ENCODE peak calls at places on chromosomes 3 and 15, in nine cellular contexts. Q is OCI-LY7; C is right lobe of liver; S is PC-3; A is A549; L is SK-N-SH; H is CD8-positive, alpha-beta T cell; R is hepatocyte; M is mammary epithelial cell. F is an unnamed sample. For H3K9me3, the result is how much of the 10 kb centered on the place peaks cover.

GRCh38 chr15:48021336-48022086 is 99.3 kb upstream of the SLC24A5 start:
- DNase-seq in Q (no peak), C (no peak), S (peak), A (no peak), L (no peak), H (no peak), R (peak), M (peak), F (no peak)

GRCh38 chr15:75348563-75349350 is 1.9 kb downstream of the NEIL1 start:
- DNase-seq in Q (no peak), C (no peak), S (no peak), A (no peak), L (peak), H (no peak), R (peak), M (no peak), F (peak)

GRCh38 chr3:194633349-194634004 is at the start of gene TMEM44:
- DNase-seq in Q (peak), C (peak), S (peak), A (peak), L (peak), H (peak), R (peak), M (peak), F (peak)

GRCh38 chr3:106338582-106339219 is 469.9 kb upstream of the CBLB start:
- DNase-seq in Q (no peak), C (no peak), S (peak), A (no peak), L (no peak), H (no peak), R (no peak), M (no peak), F (no peak)

GRCh38 chr15:41585140-41586047 is 26.4 kb downstream of the TYRO3 start:
- DNase-seq in Q (no peak), C (peak), S (peak), A (peak), L (peak), H (peak), R (peak), M (peak), F (peak)

GRCh38 chr15:39144051-39144450 is 436.8 kb upstream of the THBS1 start:
- DNase-seq in Q (no peak), C (no peak), S (no peak), A (no peak), L (no peak), H (no peak), R (no peak), M (no peak), F (no peak)

GRCh38 chr3:52896613-52897012 is 735 bp downstream of the STIMATE start:
- DNase-seq in Q (peak), C (no peak), S (peak), A (no peak), L (peak), H (no peak), R (peak), M (peak), F (no peak)

GRCh38 chr3:66236281-66236680 is 15.5 kb downstream of the SLC25A26 start:
- DNase-seq in Q (peak), C (no peak), S (peak), A (peak), L (no peak), H (no peak), R (peak), M (no peak), F (no peak)

GRCh38 chr15:59539799-59540198 is 71.8 kb upstream of the GCNT3 start:
- DNase-seq in Q (no peak), C (no peak), S (peak), A (peak), L (no peak), H (no peak), R (no peak), M (no peak), F (no peak)

GRCh38 chr3:47581422-47581821 is 2.8 kb upstream of the CSPG5 start:
- DNase-seq in Q (no peak), C (peak), S (no peak), A (no peak), L (no peak), H (no peak), R (no peak), M (no peak), F (no peak)

GRCh38 chr3:190038050-190038631 is 82.6 kb downstream of the P3H2 start:
- DNase-seq in Q (no peak), C (peak), S (peak), A (peak), L (peak), H (no peak), R (peak), M (peak), F (no peak)

GRCh38 chr15:39786444-39787056 is 3.9 kb upstream of the FSIP1 start:
- DNase-seq in Q (peak), C (no peak), S (peak), A (peak), L (peak), H (no peak), R (peak), M (peak), F (no peak)

GRCh38 chr3:56042326-56042951 is 425.8 kb downstream of the ERC2 start:
- DNase-seq in Q (peak), C (no peak), S (peak), A (peak), L (peak), H (no peak), R (peak), M (peak), F (no peak)

GRCh38 chr3:126476166-126476975 is 680 bp upstream of the ZXDC start:
- DNase-seq in Q (no peak), C (peak), S (peak), A (peak), L (no peak), H (no peak), R (no peak), M (peak), F (peak)

GRCh38 chr3:36763850-36764703 is at the start of gene DCLK3:
- DNase-seq in Q (no peak), C (no peak), S (no peak), A (no peak), L (peak), H (no peak), R (peak), M (no peak), F (peak)

GRCh38 chr15:57259511-57260143 is 116.7 kb upstream of the CGNL1 start:
- DNase-seq in Q (peak), C (no peak), S (no peak), A (no peak), L (peak), H (no peak), R (no peak), M (no peak), F (no peak)

GRCh38 chr15:57932348-57932747 is 133.2 kb downstream of the ALDH1A2 start:
- DNase-seq in Q (peak), C (no peak), S (no peak), A (no peak), L (no peak), H (no peak), R (no peak), M (no peak), F (no peak)

GRCh38 chr15:65077981-65078352 is 1.4 kb downstream of the KBTBD13 start:
- DNase-seq in Q (no peak), C (peak), S (no peak), A (peak), L (peak), H (peak), R (peak), M (no peak), F (peak)

GRCh38 chr3:148002705-148003205 is 593.6 kb downstream of the ZIC1 start:
- DNase-seq in Q (no peak), C (no peak), S (no peak), A (no peak), L (no peak), H (no peak), R (no peak), M (no peak), F (no peak)

GRCh38 chr3:111541391-111541790 is 606 bp upstream of the CD96 start:
- DNase-seq in Q (no peak), C (no peak), S (no peak), A (no peak), L (no peak), H (no peak), R (no peak), M (no peak), F (no peak)

GRCh38 chr3:132912416-132912753 is 125.8 kb upstream of the TMEM108 start:
- DNase-seq in Q (no peak), C (no peak), S (no peak), A (no peak), L (no peak), H (no peak), R (no peak), M (no peak), F (no peak)

GRCh38 chr3:150238043-150238802 is 169.9 kb upstream of the TSC22D2 start:
- DNase-seq in Q (no peak), C (no peak), S (peak), A (no peak), L (no peak), H (no peak), R (peak), M (peak), F (no peak)

GRCh38 chr3:155426524-155427230 is 133.2 kb upstream of the STRIT1 start:
- DNase-seq in Q (no peak), C (no peak), S (no peak), A (no peak), L (no peak), H (no peak), R (peak), M (peak), F (no peak)

GRCh38 chr3:155431856-155432570 is 138.5 kb upstream of the STRIT1 start:
- DNase-seq in Q (no peak), C (no peak), S (no peak), A (no peak), L (no peak), H (no peak), R (no peak), M (no peak), F (no peak)

GRCh38 chr3:155424041-155424605 is 130.6 kb upstream of the STRIT1 start:
- DNase-seq in Q (no peak), C (no peak), S (peak), A (no peak), L (no peak), H (no peak), R (no peak), M (no peak), F (no peak)

GRCh38 chr3:155425351-155425750 is 131.9 kb upstream of the STRIT1 start:
- DNase-seq in Q (no peak), C (no peak), S (no peak), A (no peak), L (no peak), H (no peak), R (no peak), M (no peak), F (no peak)

GRCh38 chr3:155428558-155428957 is 135.1 kb upstream of the STRIT1 start:
- DNase-seq in Q (no peak), C (no peak), S (peak), A (no peak), L (no peak), H (no peak), R (no peak), M (no peak), F (no peak)
- H3K9me3 ChIP-seq in Q (under half), C (under half), S (under half), A (under half), L (under half), H (under half), R (under half), M (under half), F (under half)

DNA sequence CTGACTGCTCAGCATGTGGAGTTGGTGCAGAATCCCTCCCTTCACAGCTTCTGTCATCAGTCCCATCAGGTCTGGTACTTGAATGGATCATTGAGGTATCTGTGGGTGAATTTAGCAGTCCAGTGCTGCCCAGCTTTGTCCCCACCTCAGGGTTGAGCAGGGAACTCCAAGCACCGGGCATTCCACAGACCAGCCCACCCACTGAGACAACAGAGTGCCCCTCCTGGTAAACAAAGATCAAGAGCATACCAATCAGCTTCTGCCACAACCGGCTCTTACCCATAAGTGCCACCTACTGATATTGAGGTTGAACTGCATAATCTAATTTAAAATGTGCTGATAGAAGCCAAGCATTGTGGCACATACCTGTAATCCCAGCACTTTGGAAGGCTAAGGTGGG is 57.1 kb upstream of the FXR1 start:
- DNase-seq in Q (peak), C (no peak), S (peak), A (peak), L (no peak), H (no peak), R (no peak), M (peak), F (no peak)
- TF ChIP-seq CTCF in Q (peak), C (no peak), S (peak), A (no peak), L (no peak), H (no peak), R (no peak), M (peak), F (no peak)

GRCh38 chr3:15744176-15744575 is 53.6 kb downstream of the ANKRD28 start:
- DNase-seq in Q (no peak), C (no peak), S (no peak), A (no peak), L (no peak), H (no peak), R (no peak), M (no peak), F (no peak)
- H3K9me3 ChIP-seq in Q (under half), C (under half), S (under half), A (under half), L (under half), H (under half), R (under half), M (under half), F (under half)

GRCh38 chr3:30294241-30294667 is 312.1 kb upstream of the TGFBR2 start:
- DNase-seq in Q (no peak), C (no peak), S (no peak), A (no peak), L (no peak), H (no peak), R (no peak), M (no peak), F (no peak)
- TF ChIP-seq CTCF in Q (no peak), C (no peak), S (no peak), A (no peak), L (no peak), H (no peak), R (no peak), M (no peak), F (no peak)

DNA sequence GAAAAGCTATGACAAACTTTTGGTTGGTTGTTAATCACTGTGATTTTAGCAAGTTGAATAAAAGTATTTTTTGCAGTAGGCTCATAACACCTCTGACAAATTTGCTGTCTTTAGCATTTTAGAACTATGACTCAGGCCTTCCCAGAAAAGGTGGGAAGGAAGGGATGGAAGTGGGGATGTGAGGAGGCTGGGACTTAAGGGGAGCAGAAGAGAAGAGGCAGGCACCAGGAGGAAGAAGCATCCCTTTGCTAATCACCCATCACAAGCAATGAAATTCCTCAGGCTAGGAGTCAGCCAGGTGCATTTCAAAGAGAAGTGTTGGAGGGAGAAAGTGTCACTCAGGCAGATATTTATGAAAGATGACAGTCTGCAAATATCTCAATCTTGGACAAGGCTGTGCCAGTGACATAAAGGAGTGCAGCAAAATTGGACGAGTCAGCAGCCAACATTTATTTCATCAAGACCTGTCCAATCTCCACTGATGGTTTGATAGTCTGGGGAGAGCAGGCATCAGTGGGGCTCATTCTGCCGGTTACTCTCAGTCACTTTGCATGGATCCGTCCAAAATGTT is 337.3 kb upstream of the ARRDC4 start:
- DNase-seq in Q (no peak), C (no peak), S (no peak), A (no peak), L (no peak), H (no peak), R (no peak), M (no peak), F (no peak)
- H3K9me3 ChIP-seq in Q (under half), C (under half), S (under half), A (under half), L (under half), H (under half), R (under half), M (under half), F (under half)

DNA sequence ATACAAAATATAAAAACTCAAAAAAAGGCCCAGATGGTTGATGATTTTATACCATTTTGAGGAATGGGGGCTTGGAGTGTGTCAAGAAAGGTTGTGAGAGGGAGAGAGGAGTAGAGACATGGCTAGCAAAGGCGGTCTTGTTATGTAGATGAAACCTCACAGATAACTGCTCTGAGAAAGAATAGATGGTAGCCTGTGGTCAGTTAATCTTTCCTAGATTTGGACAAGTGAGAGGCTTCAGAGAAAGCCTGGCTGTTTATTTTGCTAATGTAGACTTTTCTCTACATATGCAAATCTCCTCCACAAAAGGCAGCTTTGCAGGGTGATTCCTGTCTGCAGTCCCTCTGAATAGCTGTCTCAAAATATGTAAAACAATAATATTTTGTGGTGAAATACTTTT is 177.2 kb downstream of the OTOL1 start:
- DNase-seq in Q (no peak), C (no peak), S (no peak), A (no peak), L (no peak), H (no peak), R (no peak), M (no peak), F (no peak)
- TF ChIP-seq CTCF in Q (no peak), C (no peak), S (no peak), A (no peak), L (no peak), H (no peak), R (no peak), M (no peak), F (no peak)

F was measured in spleen.